ENCODE peak calls at places on chromosomes 2 and 18, in four cellular contexts. V, R, G and B are unnamed samples.

GRCh38 chr2:46481541-46482193 is 2.3 kb downstream of the TMEM247 start:
- DNase-seq in R (no peak), V (peak), G (no peak), B (no peak)

GRCh38 chr2:116917196-116917595 is 897.3 kb upstream of the DDX18 start:
- DNase-seq in G (no peak), R (no peak), V (no peak), B (no peak)

GRCh38 chr18:23196119-23197004 is 61.1 kb downstream of the CABLES1 start:
- DNase-seq in V (no peak), R (no peak), G (no peak), B (peak)

GRCh38 chr2:27014771-27015433 is 17.9 kb upstream of the TMEM214 start:
- DNase-seq in G (no peak), R (no peak), V (no peak), B (peak)

GRCh38 chr2:180356676-180357075 is 349.6 kb upstream of the CWC22 start:
- DNase-seq in V (no peak), R (no peak), G (no peak), B (no peak)

GRCh38 chr2:135182190-135182589 is 130.1 kb downstream of the RAB3GAP1 start:
- DNase-seq in V (no peak), R (no peak), G (no peak), B (peak)

GRCh38 chr2:194116861-194117260 is 1540.2 kb upstream of the SLC39A10 start:
- DNase-seq in R (no peak), V (no peak), G (no peak), B (no peak)

GRCh38 chr2:174117951-174118930 is 130.1 kb downstream of the OLA1 start:
- DNase-seq in V (peak), R (no peak), G (no peak), B (no peak)

GRCh38 chr2:235073938-235074337 is 122.1 kb downstream of the SH3BP4 start:
- DNase-seq in R (no peak), V (no peak), G (no peak), B (no peak)

GRCh38 chr2:869357-869871 is 81.2 kb upstream of the SNTG2 start:
- DNase-seq in R (no peak), G (no peak), V (no peak), B (no peak)

GRCh38 chr2:127508025-127508620 is 18.2 kb downstream of the IWS1 start:
- DNase-seq in V (peak), R (no peak), G (no peak), B (no peak)

GRCh38 chr2:45736757-45737704 is 85.6 kb downstream of the PRKCE start:
- DNase-seq in R (no peak), V (no peak), G (no peak), B (no peak)

GRCh38 chr18:10040287-10041011 is 126.6 kb downstream of the VAPA start:
- DNase-seq in G (peak), V (no peak), R (no peak), B (no peak)

GRCh38 chr2:96464061-96464460 is 41.1 kb downstream of the NEURL3 start:
- DNase-seq in R (no peak), G (no peak), V (no peak), B (no peak)

GRCh38 chr18:78980279-78980771 is 707 bp downstream of the SALL3 start:
- DNase-seq in R (no peak), G (no peak), V (no peak), B (peak)

GRCh38 chr2:236825989-236826510 is 256.4 kb downstream of the ACKR3 start:
- DNase-seq in V (no peak), G (no peak), R (no peak), B (no peak)

GRCh38 chr2:235416816-235417499 is 76.9 kb upstream of the AGAP1 start:
- DNase-seq in V (peak), R (no peak), G (peak), B (no peak)

GRCh38 chr2:120305296-120305695 is 40.6 kb upstream of the INHBB start:
- DNase-seq in G (no peak), V (peak), R (no peak), B (peak)

GRCh38 chr2:239196474-239197021 is 204.3 kb downstream of the HDAC4 start:
- DNase-seq in V (no peak), G (peak), R (no peak), B (no peak)
- H3K27ac ChIP-seq in V (no peak), G (no peak), R (no peak), B (no peak)

GRCh38 chr18:58785171-58785805 is 79.4 kb upstream of the ZNF532 start:
- DNase-seq in V (peak), R (no peak), G (no peak), B (no peak)
- TF ChIP-seq CTCF in V (no peak), R (no peak), G (no peak), B (no peak)

DNA sequence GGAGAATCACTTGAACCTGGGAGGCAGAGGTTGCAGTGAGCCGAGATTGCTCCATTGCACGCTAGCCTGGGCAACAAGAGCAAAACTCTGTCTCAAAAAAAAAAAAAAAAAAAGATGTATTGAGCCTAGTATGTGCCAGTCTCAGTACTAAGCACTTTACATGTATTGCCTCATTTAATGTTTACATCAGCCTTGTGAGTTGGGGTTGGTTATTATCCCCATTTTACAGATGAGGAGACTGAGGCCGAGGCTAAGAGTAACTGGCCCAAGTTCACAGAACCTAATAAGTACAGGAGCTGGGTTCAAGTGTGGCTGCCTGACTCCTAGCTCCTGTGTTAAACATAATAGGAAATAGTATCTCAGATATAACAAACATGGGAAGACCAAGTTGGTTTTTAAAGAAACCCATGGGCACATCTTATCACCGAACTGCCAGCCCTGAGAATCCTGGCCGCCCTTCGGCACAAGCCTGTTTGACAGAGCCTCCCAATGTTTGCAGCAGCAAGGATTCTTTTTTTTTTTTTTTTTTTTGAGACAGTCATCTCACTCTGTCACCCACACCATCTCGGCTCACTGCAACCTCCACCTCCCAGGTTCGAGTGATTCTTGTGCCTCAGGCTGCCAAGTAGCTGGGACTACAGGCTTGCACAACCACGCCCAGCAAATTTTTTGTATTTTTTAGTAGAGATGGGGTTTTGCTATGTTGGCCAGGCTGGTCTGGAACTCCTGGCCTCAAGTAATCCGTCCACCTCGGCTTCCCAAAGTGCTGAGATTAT is 24.2 kb upstream of the GMPPA start:
- DNase-seq in G (no peak), R (no peak), V (no peak), B (no peak)
- H3K27ac ChIP-seq in G (no peak), R (no peak), V (no peak), B (no peak)

DNA sequence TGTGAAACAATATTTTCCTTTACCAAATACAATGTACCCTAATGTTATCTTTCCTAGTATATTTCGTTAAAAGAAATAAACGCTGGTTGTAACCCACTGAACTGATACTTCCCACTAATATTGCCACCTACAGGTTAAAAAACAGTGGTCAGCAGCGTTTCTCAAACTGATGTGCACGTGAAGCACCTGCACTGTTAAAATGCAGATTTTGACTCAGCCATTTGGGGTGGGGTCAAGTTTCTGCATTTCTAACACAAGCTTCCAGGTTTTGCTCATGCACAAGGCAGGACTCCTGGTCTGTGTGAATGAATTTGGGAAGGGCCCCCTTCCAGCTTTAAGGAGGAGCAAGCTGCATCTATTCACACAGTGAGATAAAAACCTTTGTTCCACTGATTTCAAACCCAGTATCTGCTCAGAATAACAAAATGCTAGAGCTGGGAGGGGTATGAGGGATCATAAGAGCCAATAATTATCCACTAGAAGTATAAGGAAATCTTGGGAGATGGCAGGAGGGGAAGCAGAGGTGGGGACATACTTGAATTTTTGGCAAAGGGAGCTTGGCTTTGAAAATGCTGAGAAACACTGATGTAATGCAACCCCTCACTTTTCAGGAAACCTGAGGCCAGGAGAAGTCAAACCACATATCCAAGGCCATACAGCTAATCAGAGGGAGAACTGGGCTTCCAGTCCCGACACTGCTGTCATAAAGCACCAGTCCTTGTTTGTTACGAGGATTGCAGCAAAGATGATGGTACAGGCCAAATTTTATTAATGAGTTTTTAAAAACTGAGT is 116.2 kb downstream of the RBMS1 start:
- DNase-seq in V (no peak), G (no peak), R (no peak), B (no peak)
- TF ChIP-seq CTCF in V (peak), G (no peak), R (no peak), B (no peak)

GRCh38 chr18:62486290-62486964 is 36.4 kb upstream of the ZCCHC2 start:
- DNase-seq in V (peak), R (no peak), G (no peak), B (no peak)

GRCh38 chr18:62484941-62485340 is 37.9 kb upstream of the ZCCHC2 start:
- DNase-seq in R (no peak), G (no peak), V (no peak), B (no peak)

GRCh38 chr18:62487161-62487560 is 35.7 kb upstream of the ZCCHC2 start:
- DNase-seq in G (no peak), R (no peak), V (no peak), B (no peak)

GRCh38 chr18:62480927-62481326 is 41.9 kb upstream of the ZCCHC2 start:
- DNase-seq in R (no peak), G (no peak), V (no peak), B (no peak)

GRCh38 chr18:62485684-62486083 is 37.1 kb upstream of the ZCCHC2 start:
- DNase-seq in G (peak), R (no peak), V (peak), B (no peak)
- H3K27ac ChIP-seq in G (no peak), R (no peak), V (peak), B (no peak)

GRCh38 chr2:229202646-229203045 is 68.4 kb downstream of the PID1 start:
- DNase-seq in R (no peak), G (no peak), V (no peak), B (no peak)
- TF ChIP-seq CTCF in R (no peak), G (no peak), V (no peak), B (no peak)

GRCh38 chr2:19746611-19747309 is 155.0 kb downstream of the TTC32 start:
- DNase-seq in R (no peak), G (no peak), V (peak), B (peak)
- H3K27ac ChIP-seq in R (no peak), G (no peak), V (peak), B (no peak)

GRCh38 chr2:132845339-132845738 is 175.3 kb upstream of the LYPD1 start:
- DNase-seq in R (no peak), V (no peak), G (no peak), B (no peak)
- TF ChIP-seq CTCF in R (no peak), V (no peak), G (no peak), B (no peak)

DNA sequence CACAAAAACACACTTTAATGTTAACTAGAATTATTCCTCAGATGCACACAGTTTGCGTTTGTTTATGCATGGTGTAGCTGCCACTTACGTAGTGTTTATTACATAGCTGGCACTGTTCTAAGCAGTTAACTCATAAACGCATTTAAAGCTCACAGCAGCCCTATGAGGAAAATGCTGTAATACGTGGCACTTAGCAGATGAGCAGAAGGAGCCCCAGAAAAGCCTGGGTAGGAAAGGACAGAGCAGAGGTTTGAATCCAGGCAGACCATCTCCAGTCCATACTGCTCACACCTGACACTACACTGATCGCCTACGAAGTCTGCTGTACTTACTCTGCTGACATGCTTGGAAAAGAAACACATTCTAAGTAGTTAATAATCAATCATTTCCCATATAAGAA is 66.6 kb downstream of the BCL2 start:
- DNase-seq in R (peak), G (no peak), V (no peak), B (no peak)
- H3K27ac ChIP-seq in R (peak), G (no peak), V (no peak), B (no peak)

GRCh38 chr2:86825020-86825727 is 34.5 kb upstream of the CD8A start:
- DNase-seq in R (no peak), G (no peak), V (no peak), B (no peak)

GRCh38 chr2:86821306-86821705 is 30.6 kb upstream of the CD8A start:
- DNase-seq in V (no peak), G (no peak), R (no peak), B (no peak)

GRCh38 chr2:86822668-86823067 is 32.0 kb upstream of the CD8A start:
- DNase-seq in G (no peak), V (no peak), R (no peak), B (no peak)

GRCh38 chr2:86818967-86819366 is 28.3 kb upstream of the CD8A start:
- DNase-seq in R (no peak), G (no peak), V (no peak), B (no peak)

DNA sequence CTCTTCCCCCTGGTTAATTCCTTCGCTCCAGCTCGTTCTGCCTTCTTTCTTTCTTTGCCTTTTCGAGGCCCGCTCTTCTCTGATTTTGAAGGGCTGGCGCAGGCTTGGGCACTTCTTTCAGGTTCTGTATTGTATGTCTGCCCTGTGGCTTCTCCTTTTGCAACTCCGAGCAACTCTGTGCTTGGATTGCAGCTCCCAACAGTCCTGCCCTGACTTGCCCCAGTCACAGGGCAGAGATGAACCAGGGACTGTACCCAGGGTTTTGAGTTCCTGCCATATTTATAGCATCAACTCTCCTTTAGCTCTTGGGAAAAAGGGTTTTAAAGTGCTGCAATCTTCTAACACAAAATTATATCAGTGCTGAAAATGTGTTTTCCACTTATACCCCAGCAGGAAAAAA is 31.1 kb upstream of the CD8A start:
- DNase-seq in V (no peak), R (no peak), G (no peak), B (no peak)
- TF ChIP-seq CTCF in V (no peak), R (no peak), G (no peak), B (no peak)